ENCODE peak calls at places on chromosomes 16 and 17, in ten cellular contexts. R is OCI-LY7; S is GM13976; Q is uterus; E is MCF 10A; D is fibroblast of lung; H is cardiac muscle cell; L is glutamatergic neuron; X is CD8-positive, alpha-beta T cell; Y is colonic mucosa. T is an unnamed sample.

GRCh38 chr16:3857189-3858013 is 23.1 kb downstream of the CREBBP start:
- DNase-seq in R (no peak), S (no peak), Q (peak; percentile 58), E (peak; percentile 93), D (peak; percentile 36), H (no peak), L (no peak), X (no peak), Y (no peak), T (no peak)

GRCh38 chr17:37045271-37045946 is 96.7 kb downstream of the AATF start:
- DNase-seq in R (no peak), S (no peak), Q (no peak), E (no peak), D (no peak), H (peak; percentile 19), L (no peak), X (no peak), Y (no peak), T (no peak)

GRCh38 chr17:29588561-29589411 is 662 bp downstream of the GIT1 start:
- DNase-seq in R (peak; percentile 61), S (no peak), Q (peak; percentile 37), E (peak; percentile 20), D (peak; percentile 24), H (peak; percentile 68), L (peak; percentile 57), X (no peak), Y (peak; percentile 45), T (peak; percentile 51)

GRCh38 chr16:1613728-1614225 is 1.6 kb downstream of the CRAMP1 start:
- DNase-seq in R (peak; percentile 20), S (no peak), Q (peak; percentile 27), E (peak; percentile 38), D (no peak), H (peak; percentile 48), L (peak; percentile 29), X (no peak), Y (peak; percentile 41), T (peak; percentile 14)

GRCh38 chr16:4021070-4021779 is 95.0 kb downstream of the ADCY9 start:
- DNase-seq in R (no peak), S (no peak), Q (no peak), E (peak; percentile 94), D (no peak), H (no peak), L (no peak), X (no peak), Y (peak; percentile 92), T (no peak)

GRCh38 chr17:19389386-19389785 is 2.4 kb upstream of the MFAP4 start:
- DNase-seq in R (no peak), S (no peak), Q (no peak), E (no peak), D (no peak), H (no peak), L (no peak), X (no peak), Y (no peak), T (no peak)

GRCh38 chr17:62724398-62725146 is 83.5 kb downstream of the MARCHF10 start:
- DNase-seq in R (peak; percentile 14), S (peak; percentile 71), Q (no peak), E (peak; percentile 63), D (no peak), H (no peak), L (no peak), X (peak; percentile 25), Y (no peak), T (no peak)

GRCh38 chr17:41775394-41776226 is 10.9 kb downstream of the JUP start:
- DNase-seq in R (no peak), S (no peak), Q (no peak), E (peak; percentile 49), D (no peak), H (no peak), L (no peak), X (no peak), Y (peak; percentile 80), T (no peak)

GRCh38 chr17:78154903-78155811 is 9.0 kb downstream of the C17orf99 start:
- DNase-seq in R (peak; percentile 79), S (peak; percentile 80), Q (no peak), E (no peak), D (no peak), H (no peak), L (no peak), X (no peak), Y (peak; percentile 68), T (no peak)

GRCh38 chr16:70395345-70395901 is 43.5 kb downstream of the ST3GAL2 start:
- DNase-seq in R (peak; percentile 76), S (peak; percentile 85), Q (no peak), E (peak; percentile 64), D (peak; percentile 23), H (peak; percentile 81), L (peak; percentile 87), X (peak; percentile 21), Y (peak; percentile 90), T (peak; percentile 85)

GRCh38 chr17:33144837-33145236 is 148.3 kb downstream of the ASIC2 start:
- DNase-seq in R (no peak), S (no peak), Q (no peak), E (no peak), D (no peak), H (no peak), L (no peak), X (no peak), Y (no peak), T (no peak)

GRCh38 chr16:59573528-59574271 is 839.6 kb upstream of the GOT2 start:
- DNase-seq in R (no peak), S (no peak), Q (no peak), E (peak; percentile 43), D (peak; percentile 96), H (no peak), L (no peak), X (no peak), Y (no peak), T (no peak)

GRCh38 chr16:1713933-1714332 is 7.9 kb downstream of the MAPK8IP3 start:
- DNase-seq in R (peak; percentile 65), S (peak; percentile 76), Q (no peak), E (no peak), D (no peak), H (no peak), L (no peak), X (no peak), Y (no peak), T (no peak)

GRCh38 chr17:78179372-78179771 is 7.5 kb downstream of the TK1 start:
- DNase-seq in R (no peak), S (no peak), Q (peak; percentile 35), E (peak; percentile 74), D (peak; percentile 68), H (no peak), L (no peak), X (no peak), Y (no peak), T (no peak)

GRCh38 chr16:86732621-86733297 is 154.4 kb downstream of the FOXL1 start:
- DNase-seq in R (no peak), S (no peak), Q (no peak), E (no peak), D (peak; percentile 82), H (peak; percentile 40), L (peak; percentile 56), X (no peak), Y (no peak), T (peak; percentile 54)

GRCh38 chr17:47297661-47298400 is 25.9 kb upstream of the EFCAB13 start:
- DNase-seq in R (no peak), S (no peak), Q (no peak), E (peak; percentile 61), D (no peak), H (no peak), L (no peak), X (no peak), Y (no peak), T (no peak)

GRCh38 chr16:63461248-63461841 is 1425.1 kb upstream of the CDH8 start:
- DNase-seq in R (peak; percentile 45), S (no peak), Q (no peak), E (peak; percentile 58), D (peak; percentile 36), H (peak; percentile 71), L (peak; percentile 31), X (no peak), Y (peak; percentile 18), T (peak; percentile 39)

GRCh38 chr16:54447606-54448440 is 161.2 kb upstream of the IRX3 start:
- DNase-seq in R (no peak), S (no peak), Q (no peak), E (peak; percentile 93), D (peak; percentile 88), H (no peak), L (no peak), X (no peak), Y (no peak), T (no peak)

GRCh38 chr17:57853695-57854094 is 3.9 kb upstream of the MRPS23 start:
- DNase-seq in R (no peak), S (no peak), Q (no peak), E (peak; percentile 46), D (no peak), H (no peak), L (no peak), X (no peak), Y (no peak), T (no peak)

GRCh38 chr16:10981697-10982216 is 37.4 kb downstream of the CLEC16A start:
- DNase-seq in R (peak; percentile 81), S (peak; percentile 70), Q (no peak), E (peak; percentile 29), D (no peak), H (no peak), L (peak; percentile 41), X (no peak), Y (no peak), T (peak; percentile 31)
- TF ChIP-seq CTCF in R (peak; percentile 94), S (peak; percentile 80), Q (no peak), E (peak; percentile 12), D (no peak), H (peak; percentile 23), L (no peak), X (no peak), Y (no peak), T (no peak)

GRCh38 chr17:81445642-81446500 is 50.6 kb downstream of the BAHCC1 start:
- DNase-seq in R (no peak), S (no peak), Q (no peak), E (no peak), D (no peak), H (no peak), L (no peak), X (no peak), Y (no peak), T (no peak)
- TF ChIP-seq CTCF in R (peak; percentile 47), S (no peak), Q (no peak), E (no peak), D (no peak), H (no peak), L (no peak), X (no peak), Y (no peak), T (no peak)

GRCh38 chr16:79543219-79543618 is 57.3 kb downstream of the MAF start:
- DNase-seq in R (no peak), S (no peak), Q (no peak), E (no peak), D (no peak), H (no peak), L (no peak), X (no peak), Y (no peak), T (no peak)
- TF ChIP-seq CTCF in R (no peak), S (no peak), Q (no peak), E (no peak), D (no peak), H (no peak), L (no peak), X (no peak), Y (no peak), T (no peak)

DNA sequence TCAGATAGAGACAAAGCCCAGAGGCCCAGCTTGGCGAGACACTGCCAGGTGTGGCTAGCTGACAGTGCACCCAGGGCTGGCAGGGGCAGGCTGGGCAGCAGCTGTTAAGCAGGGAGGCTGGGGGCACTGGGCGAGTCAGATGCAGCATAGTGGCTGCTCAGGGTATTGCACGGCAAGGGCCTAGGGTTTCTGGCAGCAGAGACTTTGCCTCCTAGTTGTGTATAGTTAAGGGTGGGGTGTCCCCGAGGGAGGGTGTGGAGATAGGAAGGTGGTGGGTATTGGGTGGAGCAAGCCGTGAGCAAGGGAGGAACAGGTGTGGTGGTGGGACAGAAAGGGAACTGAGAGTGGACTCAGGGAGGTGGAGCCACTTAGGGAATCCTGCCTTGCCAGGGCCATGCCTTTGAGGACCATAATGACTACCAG is 66.0 kb downstream of the SMPD3 start:
- DNase-seq in R (peak; percentile 65), S (peak; percentile 70), Q (no peak), E (no peak), D (no peak), H (no peak), L (no peak), X (no peak), Y (peak; percentile 85), T (peak; percentile 29)
- TF ChIP-seq CTCF in R (peak; percentile 72), S (no peak), Q (no peak), E (peak; percentile 11), D (no peak), H (peak; percentile 19), L (peak; percentile 62), X (no peak), Y (peak; percentile 66), T (peak; percentile 69)

T was measured in endothelial cell.